ENCODE peak calls at places on chromosomes 11 and 22, in six cellular contexts. T, B, N, Q, C and Y are unnamed samples.

GRCh38 chr22:43833286-43834240 is 21.5 kb upstream of the EFCAB6 start:
- DNase-seq in B (no peak), C (no peak), Q (no peak), N (no peak), T (no peak), Y (no peak)

GRCh38 chr11:35174666-35175065 is 35.7 kb downstream of the CD44 start:
- DNase-seq in Q (peak), C (peak), T (no peak), N (peak), B (no peak), Y (peak)

GRCh38 chr22:45212992-45213751 is 27.5 kb downstream of the KIAA0930 start:
- DNase-seq in N (no peak), T (no peak), C (peak), Q (peak), B (no peak), Y (no peak)

GRCh38 chr22:21599053-21599893 is 30.5 kb downstream of the YDJC start:
- DNase-seq in N (no peak), C (no peak), Q (no peak), T (no peak), B (no peak), Y (no peak)

GRCh38 chr11:77067776-77068460 is 1.1 kb downstream of the CAPN5 start:
- DNase-seq in B (no peak), T (no peak), N (no peak), C (no peak), Q (no peak), Y (no peak)

GRCh38 chr11:124600924-124601323 is 10.3 kb upstream of the PANX3 start:
- DNase-seq in Q (no peak), B (no peak), C (no peak), N (no peak), T (no peak), Y (no peak)

GRCh38 chr11:64553554-64554201 is 37.3 kb upstream of the SLC22A12 start:
- DNase-seq in Q (peak), T (peak), C (peak), B (no peak), N (no peak), Y (peak)

GRCh38 chr11:106152013-106152412 is 74.6 kb downstream of the AASDHPPT start:
- DNase-seq in B (peak), N (no peak), Q (peak), T (no peak), C (peak), Y (peak)

GRCh38 chr11:56841210-56841810 is 92.8 kb upstream of the OR9G4 start:
- DNase-seq in Q (peak), N (peak), B (peak), T (no peak), C (peak), Y (peak)

GRCh38 chr22:17268501-17269223 is 49.4 kb upstream of the ADA2 start:
- DNase-seq in T (no peak), Q (no peak), C (no peak), B (no peak), N (no peak), Y (no peak)

GRCh38 chr11:10197091-10197490 is 96.9 kb downstream of the SBF2 start:
- DNase-seq in C (no peak), N (no peak), Q (peak), B (peak), T (no peak), Y (no peak)

GRCh38 chr11:70002433-70002832 is 75.7 kb upstream of the ANO1 start:
- DNase-seq in B (no peak), C (no peak), Q (no peak), T (no peak), N (peak), Y (no peak)

GRCh38 chr11:128498846-128499245 is 88.5 kb downstream of the ETS1 start:
- DNase-seq in C (peak), B (no peak), T (no peak), N (no peak), Q (peak), Y (no peak)